ENCODE peak calls at places on chromosomes 5 and 9, in seven cellular contexts. T is KBM-7, B is colonic mucosa, E is NCI-H82, P is retina, W is AML-193, A is adrenal gland. I is an unnamed sample.

GRCh38 chr9:94921072-94921471 is 194.6 kb downstream of the AOPEP start:
- DNase-seq in W (no peak), B (no peak), A (peak), P (no peak), E (no peak), T (no peak), I (no peak)

GRCh38 chr5:94375801-94376200 is 242.6 kb downstream of the KIAA0825 start:
- DNase-seq in T (no peak), P (no peak), E (peak), B (no peak), W (no peak), A (no peak), I (no peak)

GRCh38 chr9:8542537-8542936 is 743.0 kb upstream of the DMAC1 start:
- DNase-seq in W (no peak), P (no peak), T (no peak), B (no peak), E (no peak), A (no peak), I (no peak)

GRCh38 chr9:110767559-110768063 is 99.0 kb downstream of the MUSK start:
- DNase-seq in B (no peak), T (no peak), A (no peak), E (no peak), W (no peak), P (no peak), I (peak)

GRCh38 chr5:176863041-176863764 is 35.9 kb downstream of the HK3 start:
- DNase-seq in E (no peak), B (no peak), T (no peak), W (no peak), P (peak), A (no peak), I (no peak)

GRCh38 chr9:132404228-132404881 is 2.3 kb downstream of the TTF1 start:
- DNase-seq in W (peak), T (peak), E (no peak), A (no peak), B (no peak), P (no peak), I (no peak)

GRCh38 chr5:174725991-174726601 is 1.7 kb downstream of the MSX2 start:
- DNase-seq in T (no peak), B (no peak), E (no peak), P (no peak), W (no peak), A (no peak), I (no peak)

GRCh38 chr9:126956929-126957686 is 42.5 kb downstream of the RALGPS1 start:
- DNase-seq in B (no peak), P (no peak), A (no peak), T (no peak), E (peak), W (no peak), I (no peak)

GRCh38 chr9:93059097-93059959 is 827 bp downstream of the SUSD3 start:
- DNase-seq in A (no peak), E (no peak), P (no peak), B (no peak), W (peak), T (peak), I (peak)

GRCh38 chr5:150515446-150515845 is 7.5 kb downstream of the NDST1 start:
- DNase-seq in A (no peak), P (no peak), T (no peak), E (no peak), W (no peak), B (no peak), I (no peak)

GRCh38 chr5:66643383-66643782 is 47.2 kb downstream of the MAST4 start:
- DNase-seq in A (no peak), E (no peak), W (no peak), B (no peak), T (no peak), P (no peak), I (no peak)

GRCh38 chr5:147911427-147911826 is 5.1 kb upstream of the C5orf46 start:
- DNase-seq in B (no peak), P (no peak), T (no peak), W (no peak), E (no peak), A (no peak), I (no peak)

GRCh38 chr5:150181035-150181434 is 8.8 kb upstream of the SLC6A7 start:
- DNase-seq in B (peak), T (no peak), A (no peak), W (no peak), P (no peak), E (no peak), I (no peak)

GRCh38 chr5:67983251-67983941 is 232.2 kb upstream of the PIK3R1 start:
- DNase-seq in B (no peak), T (peak), A (no peak), P (no peak), E (no peak), W (no peak), I (no peak)

GRCh38 chr9:116084497-116084896 is 69.1 kb upstream of the PAPPA start:
- DNase-seq in E (peak), T (no peak), B (no peak), A (no peak), P (no peak), W (no peak), I (no peak)

GRCh38 chr9:136585531-136586120 is 39.8 kb upstream of the NOTCH1 start:
- DNase-seq in A (no peak), E (no peak), B (no peak), W (no peak), T (no peak), P (no peak), I (no peak)

GRCh38 chr5:134136221-134136631 is 21.7 kb downstream of the TCF7 start:
- DNase-seq in B (no peak), A (no peak), T (no peak), P (no peak), E (no peak), W (no peak), I (no peak)

GRCh38 chr5:55320571-55320970 is 12.8 kb downstream of the MTREX start:
- DNase-seq in T (no peak), W (no peak), E (no peak), A (peak), P (no peak), B (no peak), I (no peak)

GRCh38 chr5:57327934-57328333 is 154.1 kb downstream of the GPBP1 start:
- DNase-seq in B (no peak), A (no peak), T (no peak), W (no peak), E (no peak), P (no peak), I (peak)

GRCh38 chr9:69758001-69758730 is 1.6 kb downstream of the PTAR1 start:
- DNase-seq in E (peak), B (no peak), P (peak), T (no peak), A (no peak), W (no peak), I (peak)

GRCh38 chr5:5658226-5658625 is 235.7 kb downstream of the ICE1 start:
- DNase-seq in E (no peak), P (no peak), B (peak), T (no peak), A (peak), W (no peak), I (no peak)

GRCh38 chr5:1293997-1294838 is 650 bp downstream of the TERT start:
- DNase-seq in W (no peak), A (no peak), P (peak), E (no peak), T (no peak), B (peak), I (no peak)

GRCh38 chr9:38022995-38023394 is 46.0 kb downstream of the SHB start:
- DNase-seq in E (no peak), T (no peak), A (no peak), B (no peak), W (no peak), P (peak), I (no peak)

GRCh38 chr9:91433180-91433579 is 9.5 kb upstream of the NFIL3 start:
- DNase-seq in E (peak), T (peak), B (peak), P (no peak), W (peak), A (peak), I (peak)

GRCh38 chr5:178280631-178281030 is 48.0 kb upstream of the PHYKPL start:
- DNase-seq in A (no peak), P (no peak), T (no peak), E (no peak), B (no peak), W (no peak), I (no peak)

GRCh38 chr9:35859310-35859994 is 10.7 kb downstream of the OR13J1 start:
- DNase-seq in B (no peak), T (no peak), W (no peak), P (no peak), E (no peak), A (peak), I (peak)

GRCh38 chr9:744790-745456 is 96.6 kb upstream of the DMRT1 start:
- DNase-seq in A (peak), T (no peak), W (no peak), B (no peak), E (no peak), P (no peak), I (no peak)

GRCh38 chr9:37324261-37324683 is 98.2 kb upstream of the GRHPR start:
- DNase-seq in A (peak), W (no peak), P (peak), B (no peak), T (peak), E (peak), I (no peak)

GRCh38 chr5:111668713-111669112 is 88.3 kb downstream of the NREP start:
- DNase-seq in P (peak), W (no peak), E (no peak), A (no peak), B (no peak), T (no peak), I (no peak)

GRCh38 chr5:143870871-143871632 is 59.1 kb downstream of the HMHB1 start:
- DNase-seq in B (no peak), A (no peak), T (no peak), W (no peak), E (no peak), P (no peak), I (no peak)

GRCh38 chr5:155485344-155485743 is 471.8 kb downstream of the KIF4B start:
- DNase-seq in P (no peak), A (no peak), B (no peak), E (peak), T (no peak), W (no peak), I (no peak)

GRCh38 chr9:109192732-109193361 is 25.8 kb upstream of the FRRS1L start:
- DNase-seq in W (no peak), E (peak), A (peak), B (peak), P (peak), T (peak), I (peak)

GRCh38 chr5:59275537-59276276 is 617.8 kb downstream of the PDE4D start:
- DNase-seq in W (peak), A (no peak), E (no peak), T (peak), B (peak), P (peak), I (peak)

GRCh38 chr5:111447099-111447498 is 65.2 kb downstream of the STARD4 start:
- DNase-seq in T (no peak), W (no peak), E (no peak), P (no peak), B (no peak), A (no peak), I (no peak)

GRCh38 chr5:134851307-134851923 is 5.6 kb downstream of the C5orf24 start:
- DNase-seq in T (peak), E (peak), P (no peak), A (peak), W (peak), B (no peak), I (peak)

GRCh38 chr5:41787257-41787656 is 83.0 kb downstream of the OXCT1 start:
- DNase-seq in B (no peak), P (no peak), W (no peak), E (no peak), T (no peak), A (no peak), I (no peak)

GRCh38 chr5:132410451-132411381 is 41.2 kb downstream of the SLC22A5 start:
- DNase-seq in W (peak), T (peak), A (peak), E (peak), B (peak), P (peak), I (peak)